ENCODE peak calls at places on chromosomes 2 and 18, in seven cellular contexts. One of them, this sample, is unnamed.

GRCh38 chr2:64688909-64689308 is 35.2 kb upstream of the SERTAD2 start:
- DNase-seq in stimulated activated naive B cell treated with anti-CD40 and anti-IgM and Interleukin-4, amounts not matched to agents 10 μg/mL and 1 μg/mL and 100 μg/mL, for 72 hours: no peak
- DNase-seq in pulmonary artery endothelial cell: no peak
- DNase-seq in sciatic nerve: no peak
- DNase-seq in NCI-H2107: no peak
- DNase-seq in NCI-H345: no peak
- DNase-seq in A673: no peak
- DNase-seq in this sample: no peak

GRCh38 chr2:211085056-211085680 is 528.8 kb downstream of the CPS1 start:
- DNase-seq in stimulated activated naive B cell treated with anti-CD40 and anti-IgM and Interleukin-4, amounts not matched to agents 10 μg/mL and 1 μg/mL and 100 μg/mL, for 72 hours: no peak
- DNase-seq in pulmonary artery endothelial cell: no peak
- DNase-seq in sciatic nerve: no peak
- DNase-seq in NCI-H2107: no peak
- DNase-seq in NCI-H345: peak
- DNase-seq in A673: peak
- DNase-seq in this sample: peak

GRCh38 chr18:58046794-58047555 is 2.9 kb downstream of the NEDD4L start:
- DNase-seq in stimulated activated naive B cell treated with anti-CD40 and anti-IgM and Interleukin-4, amounts not matched to agents 10 μg/mL and 1 μg/mL and 100 μg/mL, for 72 hours: no peak
- DNase-seq in pulmonary artery endothelial cell: no peak
- DNase-seq in sciatic nerve: no peak
- DNase-seq in NCI-H2107: no peak
- DNase-seq in NCI-H345: no peak
- DNase-seq in A673: no peak
- DNase-seq in this sample: peak

GRCh38 chr2:216146573-216146972 is 37.4 kb downstream of the XRCC5 start:
- DNase-seq in stimulated activated naive B cell treated with anti-CD40 and anti-IgM and Interleukin-4, amounts not matched to agents 10 μg/mL and 1 μg/mL and 100 μg/mL, for 72 hours: no peak
- DNase-seq in pulmonary artery endothelial cell: no peak
- DNase-seq in sciatic nerve: no peak
- DNase-seq in NCI-H2107: no peak
- DNase-seq in NCI-H345: no peak
- DNase-seq in A673: no peak
- DNase-seq in this sample: no peak

GRCh38 chr2:208072250-208072892 is 47.0 kb upstream of the PLEKHM3 start:
- DNase-seq in stimulated activated naive B cell treated with anti-CD40 and anti-IgM and Interleukin-4, amounts not matched to agents 10 μg/mL and 1 μg/mL and 100 μg/mL, for 72 hours: peak
- DNase-seq in pulmonary artery endothelial cell: peak
- DNase-seq in sciatic nerve: peak
- DNase-seq in NCI-H2107: no peak
- DNase-seq in NCI-H345: peak
- DNase-seq in A673: peak
- DNase-seq in this sample: peak

GRCh38 chr18:9022397-9023170 is 79.9 kb upstream of the NDUFV2 start:
- DNase-seq in stimulated activated naive B cell treated with anti-CD40 and anti-IgM and Interleukin-4, amounts not matched to agents 10 μg/mL and 1 μg/mL and 100 μg/mL, for 72 hours: no peak
- DNase-seq in pulmonary artery endothelial cell: no peak
- DNase-seq in sciatic nerve: no peak
- DNase-seq in NCI-H2107: no peak
- DNase-seq in NCI-H345: no peak
- DNase-seq in A673: peak
- DNase-seq in this sample: peak

GRCh38 chr2:11239718-11240462 is 84.6 kb downstream of the SLC66A3 start:
- DNase-seq in stimulated activated naive B cell treated with anti-CD40 and anti-IgM and Interleukin-4, amounts not matched to agents 10 μg/mL and 1 μg/mL and 100 μg/mL, for 72 hours: no peak
- DNase-seq in pulmonary artery endothelial cell: peak
- DNase-seq in sciatic nerve: no peak
- DNase-seq in NCI-H2107: no peak
- DNase-seq in NCI-H345: no peak
- DNase-seq in A673: no peak
- DNase-seq in this sample: no peak

GRCh38 chr2:120395686-120396518 is 50.0 kb downstream of the INHBB start:
- DNase-seq in stimulated activated naive B cell treated with anti-CD40 and anti-IgM and Interleukin-4, amounts not matched to agents 10 μg/mL and 1 μg/mL and 100 μg/mL, for 72 hours: no peak
- DNase-seq in pulmonary artery endothelial cell: no peak
- DNase-seq in sciatic nerve: peak
- DNase-seq in NCI-H2107: peak
- DNase-seq in NCI-H345: peak
- DNase-seq in A673: peak
- DNase-seq in this sample: peak

GRCh38 chr2:43165378-43166025 is 60.9 kb downstream of the ZFP36L2 start:
- DNase-seq in stimulated activated naive B cell treated with anti-CD40 and anti-IgM and Interleukin-4, amounts not matched to agents 10 μg/mL and 1 μg/mL and 100 μg/mL, for 72 hours: no peak
- DNase-seq in pulmonary artery endothelial cell: no peak
- DNase-seq in sciatic nerve: no peak
- DNase-seq in NCI-H2107: no peak
- DNase-seq in NCI-H345: no peak
- DNase-seq in A673: no peak
- DNase-seq in this sample: no peak

GRCh38 chr2:1707771-1708351 is 36.5 kb downstream of the PXDN start:
- DNase-seq in stimulated activated naive B cell treated with anti-CD40 and anti-IgM and Interleukin-4, amounts not matched to agents 10 μg/mL and 1 μg/mL and 100 μg/mL, for 72 hours: no peak
- DNase-seq in pulmonary artery endothelial cell: peak
- DNase-seq in sciatic nerve: peak
- DNase-seq in NCI-H2107: no peak
- DNase-seq in NCI-H345: peak
- DNase-seq in A673: peak
- DNase-seq in this sample: peak

This sample was measured in NCI-H69.